ENCODE peak calls at places on chromosomes 11 and 22, in seven cellular contexts. One of them, this sample, is unnamed.

GRCh38 chr11:133955091-133955846 is 1.5 kb downstream of the IGSF9B start:
- DNase-seq in activated CD8-positive, alpha-beta memory T cell treated with anti-CD3 and anti-CD28 coated beads for 1 hour: no peak
- DNase-seq in dermis blood vessel endothelial cell: no peak
- DNase-seq in HTR-8/SVneo: no peak
- DNase-seq in NCI-H510A treated with DMSO at 0.1 percent for 48 hours: no peak
- DNase-seq in progenitor cell of endocrine pancreas: no peak
- DNase-seq in B cell: peak
- DNase-seq in this sample: peak

GRCh38 chr11:125802387-125802786 is 14.5 kb downstream of the PATE3 start:
- DNase-seq in activated CD8-positive, alpha-beta memory T cell treated with anti-CD3 and anti-CD28 coated beads for 1 hour: no peak
- DNase-seq in dermis blood vessel endothelial cell: no peak
- DNase-seq in HTR-8/SVneo: no peak
- DNase-seq in NCI-H510A treated with DMSO at 0.1 percent for 48 hours: no peak
- DNase-seq in progenitor cell of endocrine pancreas: no peak
- DNase-seq in B cell: no peak
- DNase-seq in this sample: no peak

GRCh38 chr22:47417699-47418098 is 655.2 kb downstream of the TBC1D22A start:
- DNase-seq in activated CD8-positive, alpha-beta memory T cell treated with anti-CD3 and anti-CD28 coated beads for 1 hour: no peak
- DNase-seq in dermis blood vessel endothelial cell: no peak
- DNase-seq in HTR-8/SVneo: no peak
- DNase-seq in NCI-H510A treated with DMSO at 0.1 percent for 48 hours: no peak
- DNase-seq in progenitor cell of endocrine pancreas: no peak
- DNase-seq in B cell: no peak
- DNase-seq in this sample: no peak

GRCh38 chr11:3855808-3856491 is 486 bp downstream of the STIM1 start:
- DNase-seq in activated CD8-positive, alpha-beta memory T cell treated with anti-CD3 and anti-CD28 coated beads for 1 hour: no peak
- DNase-seq in dermis blood vessel endothelial cell: peak
- DNase-seq in HTR-8/SVneo: peak
- DNase-seq in NCI-H510A treated with DMSO at 0.1 percent for 48 hours: no peak
- DNase-seq in progenitor cell of endocrine pancreas: peak
- DNase-seq in B cell: peak
- DNase-seq in this sample: peak

GRCh38 chr11:57481915-57482781 is 21.8 kb downstream of the RTN4RL2 start:
- DNase-seq in activated CD8-positive, alpha-beta memory T cell treated with anti-CD3 and anti-CD28 coated beads for 1 hour: no peak
- DNase-seq in dermis blood vessel endothelial cell: no peak
- DNase-seq in HTR-8/SVneo: no peak
- DNase-seq in NCI-H510A treated with DMSO at 0.1 percent for 48 hours: no peak
- DNase-seq in progenitor cell of endocrine pancreas: no peak
- DNase-seq in B cell: no peak
- DNase-seq in this sample: no peak

GRCh38 chr11:81255905-81256304 is 1477.8 kb downstream of the FAM181B start:
- DNase-seq in activated CD8-positive, alpha-beta memory T cell treated with anti-CD3 and anti-CD28 coated beads for 1 hour: no peak
- DNase-seq in dermis blood vessel endothelial cell: no peak
- DNase-seq in HTR-8/SVneo: no peak
- DNase-seq in NCI-H510A treated with DMSO at 0.1 percent for 48 hours: no peak
- DNase-seq in progenitor cell of endocrine pancreas: no peak
- DNase-seq in B cell: no peak
- DNase-seq in this sample: no peak

GRCh38 chr22:44439356-44440223 is 58.4 kb downstream of the RTL6 start:
- DNase-seq in activated CD8-positive, alpha-beta memory T cell treated with anti-CD3 and anti-CD28 coated beads for 1 hour: no peak
- DNase-seq in dermis blood vessel endothelial cell: no peak
- DNase-seq in HTR-8/SVneo: no peak
- DNase-seq in NCI-H510A treated with DMSO at 0.1 percent for 48 hours: no peak
- DNase-seq in progenitor cell of endocrine pancreas: no peak
- DNase-seq in B cell: no peak
- DNase-seq in this sample: no peak

GRCh38 chr11:19055016-19055415 is 5.5 kb downstream of the MRGPRX2 start:
- DNase-seq in activated CD8-positive, alpha-beta memory T cell treated with anti-CD3 and anti-CD28 coated beads for 1 hour: no peak
- DNase-seq in dermis blood vessel endothelial cell: no peak
- DNase-seq in HTR-8/SVneo: no peak
- DNase-seq in NCI-H510A treated with DMSO at 0.1 percent for 48 hours: no peak
- DNase-seq in progenitor cell of endocrine pancreas: no peak
- DNase-seq in B cell: no peak
- DNase-seq in this sample: no peak

GRCh38 chr11:13669544-13670488 is 1.3 kb downstream of the FAR1 start:
- DNase-seq in activated CD8-positive, alpha-beta memory T cell treated with anti-CD3 and anti-CD28 coated beads for 1 hour: no peak
- DNase-seq in dermis blood vessel endothelial cell: peak
- DNase-seq in HTR-8/SVneo: no peak
- DNase-seq in NCI-H510A treated with DMSO at 0.1 percent for 48 hours: no peak
- DNase-seq in progenitor cell of endocrine pancreas: no peak
- DNase-seq in B cell: peak
- DNase-seq in this sample: no peak

GRCh38 chr11:63557548-63557947 is 5.6 kb downstream of the PLAAT2 start:
- DNase-seq in activated CD8-positive, alpha-beta memory T cell treated with anti-CD3 and anti-CD28 coated beads for 1 hour: no peak
- DNase-seq in dermis blood vessel endothelial cell: no peak
- DNase-seq in HTR-8/SVneo: no peak
- DNase-seq in NCI-H510A treated with DMSO at 0.1 percent for 48 hours: no peak
- DNase-seq in progenitor cell of endocrine pancreas: no peak
- DNase-seq in B cell: no peak
- DNase-seq in this sample: peak

GRCh38 chr11:61683961-61684869 is 4.0 kb downstream of the DAGLA start:
- DNase-seq in activated CD8-positive, alpha-beta memory T cell treated with anti-CD3 and anti-CD28 coated beads for 1 hour: no peak
- DNase-seq in dermis blood vessel endothelial cell: no peak
- DNase-seq in HTR-8/SVneo: no peak
- DNase-seq in NCI-H510A treated with DMSO at 0.1 percent for 48 hours: no peak
- DNase-seq in progenitor cell of endocrine pancreas: no peak
- DNase-seq in B cell: no peak
- DNase-seq in this sample: peak

GRCh38 chr22:44372611-44373010 is 59.9 kb upstream of the SHISAL1 start:
- DNase-seq in activated CD8-positive, alpha-beta memory T cell treated with anti-CD3 and anti-CD28 coated beads for 1 hour: no peak
- DNase-seq in dermis blood vessel endothelial cell: no peak
- DNase-seq in HTR-8/SVneo: no peak
- DNase-seq in NCI-H510A treated with DMSO at 0.1 percent for 48 hours: no peak
- DNase-seq in progenitor cell of endocrine pancreas: no peak
- DNase-seq in B cell: no peak
- DNase-seq in this sample: no peak

GRCh38 chr11:69674267-69674885 is 777 bp downstream of the LTO1 start:
- DNase-seq in activated CD8-positive, alpha-beta memory T cell treated with anti-CD3 and anti-CD28 coated beads for 1 hour: no peak
- DNase-seq in dermis blood vessel endothelial cell: peak
- DNase-seq in HTR-8/SVneo: peak
- DNase-seq in NCI-H510A treated with DMSO at 0.1 percent for 48 hours: no peak
- DNase-seq in progenitor cell of endocrine pancreas: no peak
- DNase-seq in B cell: no peak
- DNase-seq in this sample: peak

GRCh38 chr22:22800716-22801115 is 86.9 kb upstream of the IGLL5 start:
- DNase-seq in activated CD8-positive, alpha-beta memory T cell treated with anti-CD3 and anti-CD28 coated beads for 1 hour: no peak
- DNase-seq in dermis blood vessel endothelial cell: no peak
- DNase-seq in HTR-8/SVneo: no peak
- DNase-seq in NCI-H510A treated with DMSO at 0.1 percent for 48 hours: no peak
- DNase-seq in progenitor cell of endocrine pancreas: no peak
- DNase-seq in B cell: no peak
- DNase-seq in this sample: no peak

GRCh38 chr11:3222941-3223905 is 4.6 kb upstream of the MRGPRG start:
- DNase-seq in activated CD8-positive, alpha-beta memory T cell treated with anti-CD3 and anti-CD28 coated beads for 1 hour: no peak
- DNase-seq in dermis blood vessel endothelial cell: no peak
- DNase-seq in HTR-8/SVneo: no peak
- DNase-seq in NCI-H510A treated with DMSO at 0.1 percent for 48 hours: no peak
- DNase-seq in progenitor cell of endocrine pancreas: no peak
- DNase-seq in B cell: no peak
- DNase-seq in this sample: peak

GRCh38 chr11:69217276-69218105 is 61.8 kb downstream of the SMIM38 start:
- DNase-seq in activated CD8-positive, alpha-beta memory T cell treated with anti-CD3 and anti-CD28 coated beads for 1 hour: no peak
- DNase-seq in dermis blood vessel endothelial cell: no peak
- DNase-seq in HTR-8/SVneo: no peak
- DNase-seq in NCI-H510A treated with DMSO at 0.1 percent for 48 hours: no peak
- DNase-seq in progenitor cell of endocrine pancreas: peak
- DNase-seq in B cell: no peak
- DNase-seq in this sample: no peak

GRCh38 chr11:115606223-115607220 is 102.3 kb upstream of the CADM1 start:
- DNase-seq in activated CD8-positive, alpha-beta memory T cell treated with anti-CD3 and anti-CD28 coated beads for 1 hour: no peak
- DNase-seq in dermis blood vessel endothelial cell: peak
- DNase-seq in HTR-8/SVneo: no peak
- DNase-seq in NCI-H510A treated with DMSO at 0.1 percent for 48 hours: no peak
- DNase-seq in progenitor cell of endocrine pancreas: no peak
- DNase-seq in B cell: no peak
- DNase-seq in this sample: no peak

GRCh38 chr22:44714703-44715350 is 12.8 kb downstream of the PRR5 start:
- DNase-seq in activated CD8-positive, alpha-beta memory T cell treated with anti-CD3 and anti-CD28 coated beads for 1 hour: no peak
- DNase-seq in dermis blood vessel endothelial cell: peak
- DNase-seq in HTR-8/SVneo: no peak
- DNase-seq in NCI-H510A treated with DMSO at 0.1 percent for 48 hours: no peak
- DNase-seq in progenitor cell of endocrine pancreas: no peak
- DNase-seq in B cell: no peak
- DNase-seq in this sample: no peak

GRCh38 chr11:65538915-65539374 is 14.1 kb downstream of the SCYL1 start:
- DNase-seq in activated CD8-positive, alpha-beta memory T cell treated with anti-CD3 and anti-CD28 coated beads for 1 hour: no peak
- DNase-seq in dermis blood vessel endothelial cell: no peak
- DNase-seq in HTR-8/SVneo: no peak
- DNase-seq in NCI-H510A treated with DMSO at 0.1 percent for 48 hours: no peak
- DNase-seq in progenitor cell of endocrine pancreas: no peak
- DNase-seq in B cell: no peak
- DNase-seq in this sample: no peak

GRCh38 chr22:46213052-46213451 is 37.0 kb downstream of the CDPF1 start:
- DNase-seq in activated CD8-positive, alpha-beta memory T cell treated with anti-CD3 and anti-CD28 coated beads for 1 hour: no peak
- DNase-seq in dermis blood vessel endothelial cell: no peak
- DNase-seq in HTR-8/SVneo: no peak
- DNase-seq in NCI-H510A treated with DMSO at 0.1 percent for 48 hours: no peak
- DNase-seq in progenitor cell of endocrine pancreas: no peak
- DNase-seq in B cell: no peak
- DNase-seq in this sample: no peak

GRCh38 chr11:37657645-37658044 is 1059.6 kb upstream of the RAG2 start:
- DNase-seq in activated CD8-positive, alpha-beta memory T cell treated with anti-CD3 and anti-CD28 coated beads for 1 hour: no peak
- DNase-seq in dermis blood vessel endothelial cell: no peak
- DNase-seq in HTR-8/SVneo: peak
- DNase-seq in NCI-H510A treated with DMSO at 0.1 percent for 48 hours: peak
- DNase-seq in progenitor cell of endocrine pancreas: no peak
- DNase-seq in B cell: no peak
- DNase-seq in this sample: no peak

GRCh38 chr11:13923716-13924650 is 38.5 kb upstream of the SPON1 start:
- DNase-seq in activated CD8-positive, alpha-beta memory T cell treated with anti-CD3 and anti-CD28 coated beads for 1 hour: no peak
- DNase-seq in dermis blood vessel endothelial cell: peak
- DNase-seq in HTR-8/SVneo: no peak
- DNase-seq in NCI-H510A treated with DMSO at 0.1 percent for 48 hours: no peak
- DNase-seq in progenitor cell of endocrine pancreas: no peak
- DNase-seq in B cell: peak
- DNase-seq in this sample: no peak

GRCh38 chr22:43533131-43533530 is 121.3 kb downstream of the MPPED1 start:
- DNase-seq in activated CD8-positive, alpha-beta memory T cell treated with anti-CD3 and anti-CD28 coated beads for 1 hour: no peak
- DNase-seq in dermis blood vessel endothelial cell: no peak
- DNase-seq in HTR-8/SVneo: no peak
- DNase-seq in NCI-H510A treated with DMSO at 0.1 percent for 48 hours: no peak
- DNase-seq in progenitor cell of endocrine pancreas: peak
- DNase-seq in B cell: no peak
- DNase-seq in this sample: no peak

GRCh38 chr22:24810043-24810749 is 4.2 kb downstream of the SGSM1 start:
- DNase-seq in activated CD8-positive, alpha-beta memory T cell treated with anti-CD3 and anti-CD28 coated beads for 1 hour: no peak
- DNase-seq in dermis blood vessel endothelial cell: peak
- DNase-seq in HTR-8/SVneo: no peak
- DNase-seq in NCI-H510A treated with DMSO at 0.1 percent for 48 hours: no peak
- DNase-seq in progenitor cell of endocrine pancreas: no peak
- DNase-seq in B cell: no peak
- DNase-seq in this sample: peak

GRCh38 chr22:35312198-35313059 is 12.7 kb downstream of the TOM1 start:
- DNase-seq in activated CD8-positive, alpha-beta memory T cell treated with anti-CD3 and anti-CD28 coated beads for 1 hour: no peak
- DNase-seq in dermis blood vessel endothelial cell: peak
- DNase-seq in HTR-8/SVneo: no peak
- DNase-seq in NCI-H510A treated with DMSO at 0.1 percent for 48 hours: peak
- DNase-seq in progenitor cell of endocrine pancreas: no peak
- DNase-seq in B cell: no peak
- DNase-seq in this sample: peak

GRCh38 chr22:21044931-21045584 is 688 bp upstream of the LRRC74B start:
- DNase-seq in activated CD8-positive, alpha-beta memory T cell treated with anti-CD3 and anti-CD28 coated beads for 1 hour: no peak
- DNase-seq in dermis blood vessel endothelial cell: peak
- DNase-seq in HTR-8/SVneo: no peak
- DNase-seq in NCI-H510A treated with DMSO at 0.1 percent for 48 hours: peak
- DNase-seq in progenitor cell of endocrine pancreas: no peak
- DNase-seq in B cell: no peak
- DNase-seq in this sample: peak

GRCh38 chr11:1695548-1696108 is 1.4 kb upstream of the KRTAP5-6 start:
- DNase-seq in activated CD8-positive, alpha-beta memory T cell treated with anti-CD3 and anti-CD28 coated beads for 1 hour: no peak
- DNase-seq in dermis blood vessel endothelial cell: no peak
- DNase-seq in HTR-8/SVneo: no peak
- DNase-seq in NCI-H510A treated with DMSO at 0.1 percent for 48 hours: no peak
- DNase-seq in progenitor cell of endocrine pancreas: no peak
- DNase-seq in B cell: no peak
- DNase-seq in this sample: no peak

GRCh38 chr11:110207089-110207488 is 89.3 kb downstream of the RDX start:
- DNase-seq in activated CD8-positive, alpha-beta memory T cell treated with anti-CD3 and anti-CD28 coated beads for 1 hour: no peak
- DNase-seq in dermis blood vessel endothelial cell: no peak
- DNase-seq in HTR-8/SVneo: no peak
- DNase-seq in NCI-H510A treated with DMSO at 0.1 percent for 48 hours: no peak
- DNase-seq in progenitor cell of endocrine pancreas: no peak
- DNase-seq in B cell: no peak
- DNase-seq in this sample: no peak

GRCh38 chr11:127238321-127238720 is 237.8 kb upstream of the KIRREL3 start:
- DNase-seq in activated CD8-positive, alpha-beta memory T cell treated with anti-CD3 and anti-CD28 coated beads for 1 hour: no peak
- DNase-seq in dermis blood vessel endothelial cell: no peak
- DNase-seq in HTR-8/SVneo: no peak
- DNase-seq in NCI-H510A treated with DMSO at 0.1 percent for 48 hours: no peak
- DNase-seq in progenitor cell of endocrine pancreas: no peak
- DNase-seq in B cell: no peak
- DNase-seq in this sample: no peak

GRCh38 chr11:122751298-122752070 is 86.8 kb upstream of the CRTAM start:
- DNase-seq in activated CD8-positive, alpha-beta memory T cell treated with anti-CD3 and anti-CD28 coated beads for 1 hour: no peak
- DNase-seq in dermis blood vessel endothelial cell: no peak
- DNase-seq in HTR-8/SVneo: no peak
- DNase-seq in NCI-H510A treated with DMSO at 0.1 percent for 48 hours: no peak
- DNase-seq in progenitor cell of endocrine pancreas: no peak
- DNase-seq in B cell: no peak
- DNase-seq in this sample: peak

GRCh38 chr11:120500414-120500936 is 11.1 kb upstream of the GRIK4 start:
- DNase-seq in activated CD8-positive, alpha-beta memory T cell treated with anti-CD3 and anti-CD28 coated beads for 1 hour: no peak
- DNase-seq in dermis blood vessel endothelial cell: no peak
- DNase-seq in HTR-8/SVneo: no peak
- DNase-seq in NCI-H510A treated with DMSO at 0.1 percent for 48 hours: no peak
- DNase-seq in progenitor cell of endocrine pancreas: no peak
- DNase-seq in B cell: no peak
- DNase-seq in this sample: no peak